ENCODE peak calls at places on chromosomes 12 and 14, in seven cellular contexts. S is left ventricle myocardium superior, D is mesenchymal stem cell, Q is Right ventricle myocardium superior, B is cardiac septum, Z is RKO, V is T-helper 1 cell. U is an unnamed sample.

GRCh38 chr12:9364224-9365176 is 156.3 kb upstream of the PZP start:
- DNase-seq in S (no peak), D (peak), Q (no peak), B (no peak), Z (peak), V (peak), U (peak)

GRCh38 chr12:116207274-116207673 is 70.2 kb downstream of the MED13L start:
- DNase-seq in S (no peak), D (no peak), Q (no peak), B (no peak), Z (no peak), V (no peak), U (no peak)

GRCh38 chr14:68501621-68502052 is 291.2 kb downstream of the ZFP36L1 start:
- DNase-seq in S (peak), D (no peak), Q (peak), B (no peak), Z (no peak), V (no peak), U (peak)

GRCh38 chr12:2759733-2760132 is 35.0 kb upstream of the FKBP4 start:
- DNase-seq in S (no peak), D (no peak), Q (no peak), B (no peak), Z (no peak), V (no peak), U (no peak)

GRCh38 chr12:81337891-81338290 is 260.0 kb downstream of the ACSS3 start:
- DNase-seq in S (no peak), D (no peak), Q (no peak), B (no peak), Z (no peak), V (no peak), U (no peak)

GRCh38 chr12:94074216-94074969 is 74.0 kb upstream of the PLXNC1 start:
- DNase-seq in S (peak), D (no peak), Q (peak), B (no peak), Z (no peak), V (no peak), U (no peak)

GRCh38 chr12:117986705-117987469 is 18.1 kb upstream of the KSR2 start:
- DNase-seq in S (no peak), D (no peak), Q (no peak), B (no peak), Z (peak), V (no peak), U (peak)

GRCh38 chr14:87405563-87405962 is 587.4 kb downstream of the GALC start:
- DNase-seq in S (no peak), D (no peak), Q (no peak), B (no peak), Z (no peak), V (no peak), U (no peak)

GRCh38 chr14:36069535-36069900 is 107.0 kb downstream of the PTCSC3 start:
- DNase-seq in S (no peak), D (peak), Q (no peak), B (no peak), Z (peak), V (peak), U (peak)

GRCh38 chr14:23056257-23056955 is 914 bp downstream of the CDH24 start:
- DNase-seq in S (peak), D (peak), Q (peak), B (no peak), Z (peak), V (peak), U (peak)

GRCh38 chr14:95310635-95311380 is 8.9 kb downstream of the CLMN start:
- DNase-seq in S (no peak), D (no peak), Q (no peak), B (no peak), Z (no peak), V (no peak), U (no peak)

GRCh38 chr12:52010152-52010622 is 3.4 kb downstream of the TAMALIN start:
- DNase-seq in S (peak), D (peak), Q (peak), B (peak), Z (no peak), V (no peak), U (no peak)

GRCh38 chr12:114625294-114625851 is 58.6 kb downstream of the TBX3 start:
- DNase-seq in S (no peak), D (peak), Q (no peak), B (no peak), Z (peak), V (peak), U (peak)

GRCh38 chr12:976644-977043 is 14.4 kb upstream of the ERC1 start:
- DNase-seq in S (no peak), D (no peak), Q (no peak), B (no peak), Z (no peak), V (no peak), U (no peak)

GRCh38 chr12:5988659-5989116 is 43.6 kb upstream of the ANO2 start:
- DNase-seq in S (peak), D (peak), Q (peak), B (peak), Z (peak), V (peak), U (peak)

GRCh38 chr12:95623554-95624170 is 72.4 kb upstream of the USP44 start:
- DNase-seq in S (peak), D (peak), Q (peak), B (peak), Z (peak), V (peak), U (peak)

GRCh38 chr14:34072401-34072800 is 121.5 kb upstream of the EGLN3 start:
- DNase-seq in S (no peak), D (no peak), Q (no peak), B (no peak), Z (no peak), V (no peak), U (no peak)

GRCh38 chr12:27192118-27192802 is 51.8 kb upstream of the STK38L start:
- DNase-seq in S (no peak), D (no peak), Q (no peak), B (no peak), Z (no peak), V (no peak), U (no peak)

U was measured in kidney tubule cell.